ENCODE peak calls at places on chromosome 4, in six cellular contexts. One of them, this sample, is unnamed.

GRCh38 chr4:68655764-68656444 is 14.5 kb downstream of the UGT2B15 start:
- DNase-seq in H1: no peak
- DNase-seq in GM23338: peak
- DNase-seq in HCT116: no peak
- DNase-seq in K562: no peak
- DNase-seq in Panc1: no peak
- DNase-seq in this sample: no peak

GRCh38 chr4:10173754-10174749 is 57.5 kb upstream of the WDR1 start:
- DNase-seq in H1: no peak
- DNase-seq in GM23338: no peak
- DNase-seq in HCT116: no peak
- DNase-seq in K562: no peak
- DNase-seq in Panc1: no peak
- DNase-seq in this sample: no peak

GRCh38 chr4:123967360-123967759 is 570.8 kb downstream of the SPRY1 start:
- DNase-seq in H1: no peak
- DNase-seq in GM23338: no peak
- DNase-seq in HCT116: no peak
- DNase-seq in K562: no peak
- DNase-seq in Panc1: no peak
- DNase-seq in this sample: no peak

GRCh38 chr4:8328866-8329559 is 59.5 kb downstream of the HTRA3 start:
- DNase-seq in H1: no peak
- DNase-seq in GM23338: no peak
- DNase-seq in HCT116: no peak
- DNase-seq in K562: no peak
- DNase-seq in Panc1: no peak
- DNase-seq in this sample: no peak

GRCh38 chr4:93384897-93385296 is 443.7 kb upstream of the ATOH1 start:
- DNase-seq in H1: no peak
- DNase-seq in GM23338: no peak
- DNase-seq in HCT116: no peak
- DNase-seq in K562: no peak
- DNase-seq in Panc1: no peak
- DNase-seq in this sample: no peak

GRCh38 chr4:53943345-53944085 is 120.9 kb downstream of the CHIC2 start:
- DNase-seq in H1: no peak
- DNase-seq in GM23338: no peak
- DNase-seq in HCT116: peak
- DNase-seq in K562: no peak
- DNase-seq in Panc1: peak
- DNase-seq in this sample: no peak

GRCh38 chr4:60089546-60090273 is 1110.4 kb upstream of the ADGRL3 start:
- DNase-seq in H1: no peak
- DNase-seq in GM23338: peak
- DNase-seq in HCT116: no peak
- DNase-seq in K562: no peak
- DNase-seq in Panc1: no peak
- DNase-seq in this sample: no peak

GRCh38 chr4:17544205-17544604 is 29.2 kb downstream of the CLRN2 start:
- DNase-seq in H1: no peak
- DNase-seq in GM23338: peak
- DNase-seq in HCT116: no peak
- DNase-seq in K562: no peak
- DNase-seq in Panc1: peak
- DNase-seq in this sample: no peak

GRCh38 chr4:81052119-81053068 is 21.9 kb downstream of the BMP3 start:
- DNase-seq in H1: peak
- DNase-seq in GM23338: peak
- DNase-seq in HCT116: peak
- DNase-seq in K562: peak
- DNase-seq in Panc1: no peak
- DNase-seq in this sample: peak

GRCh38 chr4:131316086-131316485 is 1833.0 kb upstream of the PCDH10 start:
- DNase-seq in H1: no peak
- DNase-seq in GM23338: no peak
- DNase-seq in HCT116: no peak
- DNase-seq in K562: no peak
- DNase-seq in Panc1: no peak
- DNase-seq in this sample: no peak

GRCh38 chr4:5019796-5020195 is 538 bp upstream of the CYTL1 start:
- DNase-seq in H1: no peak
- DNase-seq in GM23338: peak
- DNase-seq in HCT116: no peak
- DNase-seq in K562: no peak
- DNase-seq in Panc1: no peak
- DNase-seq in this sample: no peak

GRCh38 chr4:136088231-136088630 is 1444.1 kb downstream of the PCDH18 start:
- DNase-seq in H1: no peak
- DNase-seq in GM23338: no peak
- DNase-seq in HCT116: no peak
- DNase-seq in K562: no peak
- DNase-seq in Panc1: no peak
- DNase-seq in this sample: no peak

GRCh38 chr4:41442818-41443217 is 95.1 kb upstream of the LIMCH1 start:
- DNase-seq in H1: no peak
- DNase-seq in GM23338: no peak
- DNase-seq in HCT116: no peak
- DNase-seq in K562: no peak
- DNase-seq in Panc1: no peak
- DNase-seq in this sample: no peak

GRCh38 chr4:26878729-26879415 is 18.2 kb downstream of the STIM2 start:
- DNase-seq in H1: no peak
- DNase-seq in GM23338: no peak
- DNase-seq in HCT116: no peak
- DNase-seq in K562: no peak
- DNase-seq in Panc1: no peak
- DNase-seq in this sample: no peak

GRCh38 chr4:14151099-14151498 is 523.6 kb upstream of the BOD1L1 start:
- DNase-seq in H1: no peak
- DNase-seq in GM23338: no peak
- DNase-seq in HCT116: no peak
- DNase-seq in K562: no peak
- DNase-seq in Panc1: no peak
- DNase-seq in this sample: no peak

GRCh38 chr4:186169942-186170802 is 21.2 kb upstream of the CYP4V2 start:
- DNase-seq in H1: no peak
- DNase-seq in GM23338: peak
- DNase-seq in HCT116: no peak
- DNase-seq in K562: peak
- DNase-seq in Panc1: no peak
- DNase-seq in this sample: no peak

GRCh38 chr4:100062921-100063320 is 112.8 kb upstream of the H2AZ1 start:
- DNase-seq in H1: no peak
- DNase-seq in GM23338: no peak
- DNase-seq in HCT116: no peak
- DNase-seq in K562: no peak
- DNase-seq in Panc1: no peak
- DNase-seq in this sample: no peak

GRCh38 chr4:190121759-190122158 is 51.8 kb upstream of the DUX4 start:
- DNase-seq in H1: no peak
- DNase-seq in GM23338: peak
- DNase-seq in HCT116: no peak
- DNase-seq in K562: no peak
- DNase-seq in Panc1: no peak
- DNase-seq in this sample: no peak

GRCh38 chr4:168893205-168893604 is 116.8 kb downstream of the CBR4 start:
- DNase-seq in H1: no peak
- DNase-seq in GM23338: no peak
- DNase-seq in HCT116: no peak
- DNase-seq in K562: no peak
- DNase-seq in Panc1: no peak
- DNase-seq in this sample: no peak

GRCh38 chr4:37383579-37384229 is 139.2 kb downstream of the NWD2 start:
- DNase-seq in H1: peak
- DNase-seq in GM23338: peak
- DNase-seq in HCT116: peak
- DNase-seq in K562: peak
- DNase-seq in Panc1: peak
- DNase-seq in this sample: no peak

GRCh38 chr4:128600996-128601857 is 208.3 kb upstream of the JADE1 start:
- DNase-seq in H1: peak
- DNase-seq in GM23338: no peak
- DNase-seq in HCT116: peak
- DNase-seq in K562: peak
- DNase-seq in Panc1: peak
- DNase-seq in this sample: no peak

GRCh38 chr4:25212822-25213221 is 21.0 kb upstream of the PI4K2B start:
- DNase-seq in H1: no peak
- DNase-seq in GM23338: no peak
- DNase-seq in HCT116: no peak
- DNase-seq in K562: no peak
- DNase-seq in Panc1: no peak
- DNase-seq in this sample: no peak

GRCh38 chr4:7635435-7635834 is 200.7 kb upstream of the PSAPL1 start:
- DNase-seq in H1: no peak
- DNase-seq in GM23338: no peak
- DNase-seq in HCT116: no peak
- DNase-seq in K562: no peak
- DNase-seq in Panc1: no peak
- DNase-seq in this sample: no peak

GRCh38 chr4:123785515-123785914 is 388.9 kb downstream of the SPRY1 start:
- DNase-seq in H1: peak
- DNase-seq in GM23338: peak
- DNase-seq in HCT116: no peak
- DNase-seq in K562: no peak
- DNase-seq in Panc1: no peak
- DNase-seq in this sample: no peak

GRCh38 chr4:961651-962230 is 11.6 kb downstream of the DGKQ start:
- DNase-seq in H1: no peak
- DNase-seq in GM23338: no peak
- DNase-seq in HCT116: no peak
- DNase-seq in K562: no peak
- DNase-seq in Panc1: no peak
- DNase-seq in this sample: no peak
- TF ChIP-seq POLR2AphosphoS5 in H1: no peak
- TF ChIP-seq POLR2AphosphoS5 in GM23338: no peak
- TF ChIP-seq POLR2AphosphoS5 in HCT116: no peak
- TF ChIP-seq POLR2AphosphoS5 in K562: no peak
- TF ChIP-seq POLR2AphosphoS5 in Panc1: no peak
- TF ChIP-seq POLR2AphosphoS5 in this sample: no peak

GRCh38 chr4:76688737-76689078 is 209.2 kb downstream of the SOWAHB start:
- DNase-seq in H1: no peak
- DNase-seq in GM23338: peak
- DNase-seq in HCT116: no peak
- DNase-seq in K562: no peak
- DNase-seq in Panc1: no peak
- DNase-seq in this sample: no peak
- TF ChIP-seq POLR2AphosphoS5 in H1: no peak
- TF ChIP-seq POLR2AphosphoS5 in GM23338: no peak
- TF ChIP-seq POLR2AphosphoS5 in HCT116: no peak
- TF ChIP-seq POLR2AphosphoS5 in K562: no peak
- TF ChIP-seq POLR2AphosphoS5 in Panc1: no peak
- TF ChIP-seq POLR2AphosphoS5 in this sample: no peak

GRCh38 chr4:40205259-40206198 is 8.7 kb downstream of the RHOH start:
- DNase-seq in H1: no peak
- DNase-seq in GM23338: no peak
- DNase-seq in HCT116: no peak
- DNase-seq in K562: peak
- DNase-seq in Panc1: no peak
- DNase-seq in this sample: no peak
- TF ChIP-seq POLR2AphosphoS5 in H1: no peak
- TF ChIP-seq POLR2AphosphoS5 in GM23338: no peak
- TF ChIP-seq POLR2AphosphoS5 in HCT116: no peak
- TF ChIP-seq POLR2AphosphoS5 in K562: peak
- TF ChIP-seq POLR2AphosphoS5 in Panc1: no peak
- TF ChIP-seq POLR2AphosphoS5 in this sample: no peak

GRCh38 chr4:151719045-151719743 is 41.6 kb downstream of the GATB start:
- DNase-seq in H1: no peak
- DNase-seq in GM23338: no peak
- DNase-seq in HCT116: no peak
- DNase-seq in K562: no peak
- DNase-seq in Panc1: no peak
- DNase-seq in this sample: no peak
- TF ChIP-seq POLR2AphosphoS5 in H1: no peak
- TF ChIP-seq POLR2AphosphoS5 in GM23338: no peak
- TF ChIP-seq POLR2AphosphoS5 in HCT116: no peak
- TF ChIP-seq POLR2AphosphoS5 in K562: no peak
- TF ChIP-seq POLR2AphosphoS5 in Panc1: no peak
- TF ChIP-seq POLR2AphosphoS5 in this sample: no peak

GRCh38 chr4:2809610-2810180 is 16.8 kb downstream of the SH3BP2 start:
- DNase-seq in H1: no peak
- DNase-seq in GM23338: no peak
- DNase-seq in HCT116: no peak
- DNase-seq in K562: no peak
- DNase-seq in Panc1: no peak
- DNase-seq in this sample: no peak

GRCh38 chr4:2813446-2814405 is 20.8 kb downstream of the SH3BP2 start:
- DNase-seq in H1: no peak
- DNase-seq in GM23338: no peak
- DNase-seq in HCT116: no peak
- DNase-seq in K562: no peak
- DNase-seq in Panc1: no peak
- DNase-seq in this sample: no peak

GRCh38 chr4:2812600-2812932 is 19.7 kb downstream of the SH3BP2 start:
- DNase-seq in H1: no peak
- DNase-seq in GM23338: no peak
- DNase-seq in HCT116: no peak
- DNase-seq in K562: no peak
- DNase-seq in Panc1: no peak
- DNase-seq in this sample: no peak

GRCh38 chr4:2812985-2813384 is 20.1 kb downstream of the SH3BP2 start:
- DNase-seq in H1: no peak
- DNase-seq in GM23338: no peak
- DNase-seq in HCT116: no peak
- DNase-seq in K562: no peak
- DNase-seq in Panc1: no peak
- DNase-seq in this sample: no peak

DNA sequence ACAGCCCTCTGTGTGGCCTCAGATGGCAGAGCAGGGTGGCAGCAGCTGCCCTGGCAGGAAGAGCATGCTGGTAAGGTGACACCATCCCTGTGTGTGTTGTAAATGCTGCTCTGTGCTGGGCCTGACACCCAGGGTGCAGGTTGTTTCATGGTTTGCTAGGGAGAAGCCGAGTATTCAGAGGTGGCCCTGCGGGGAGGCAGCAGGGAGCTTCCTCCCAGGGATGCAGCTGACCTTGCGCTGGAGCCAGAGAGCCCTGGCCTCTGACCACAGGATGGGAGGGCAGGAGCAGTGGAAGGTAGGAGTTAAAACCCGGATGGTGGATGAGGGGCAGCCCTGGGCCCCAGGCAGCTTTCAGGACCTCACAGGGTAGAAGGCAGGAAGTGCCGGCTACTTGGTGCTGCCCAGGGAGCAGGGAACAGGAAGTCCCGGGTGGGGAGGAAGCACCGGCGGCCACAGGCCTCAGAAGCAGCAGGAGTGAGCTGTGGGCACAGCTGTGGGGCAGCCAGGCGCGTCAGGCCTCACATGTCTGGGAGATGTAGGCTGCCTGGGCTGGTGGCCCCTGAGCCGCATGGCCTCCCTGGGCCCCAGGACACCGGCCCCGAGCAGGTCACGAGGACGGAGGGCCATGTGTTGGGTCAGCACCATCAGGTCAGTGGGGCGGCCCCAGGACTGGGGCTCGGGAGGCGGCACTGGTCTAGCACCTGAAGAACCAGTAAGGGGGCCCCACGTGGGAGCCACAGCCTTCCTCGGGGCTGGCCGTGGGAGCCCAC is 19.1 kb downstream of the SH3BP2 start:
- DNase-seq in H1: no peak
- DNase-seq in GM23338: peak
- DNase-seq in HCT116: peak
- DNase-seq in K562: no peak
- DNase-seq in Panc1: no peak
- DNase-seq in this sample: no peak
- TF ChIP-seq POLR2AphosphoS5 in H1: no peak
- TF ChIP-seq POLR2AphosphoS5 in GM23338: no peak
- TF ChIP-seq POLR2AphosphoS5 in HCT116: peak
- TF ChIP-seq POLR2AphosphoS5 in K562: no peak
- TF ChIP-seq POLR2AphosphoS5 in Panc1: no peak
- TF ChIP-seq POLR2AphosphoS5 in this sample: no peak